ENCODE peak calls at places on chromosomes 1 and 21, in four cellular contexts. V is aorta, U is ovary, G is cardiac muscle cell. W is an unnamed sample.

GRCh38 chr1:201917362-201918033 is 28.8 kb downstream of the SHISA4 start:
- DNase-seq in V (no peak), U (peak; percentile 53), G (no peak), W (no peak)

GRCh38 chr1:117710710-117711109 is 104.9 kb downstream of the TENT5C start:
- DNase-seq in V (no peak), U (no peak), G (no peak), W (no peak)

GRCh38 chr1:13699510-13699909 is 478 bp upstream of the PRDM2 start:
- DNase-seq in V (no peak), U (peak; percentile 26), G (no peak), W (peak; percentile 79)

GRCh38 chr1:228112617-228113016 is 3.5 kb upstream of the MRPL55 start:
- DNase-seq in V (no peak), U (no peak), G (no peak), W (no peak)

GRCh38 chr1:209648366-209648765 is 3.9 kb downstream of the LAMB3 start:
- DNase-seq in V (no peak), U (no peak), G (no peak), W (no peak)

GRCh38 chr1:34113362-34113761 is 51.7 kb downstream of the CSMD2 start:
- DNase-seq in V (no peak), U (no peak), G (peak; percentile 51), W (no peak)

GRCh38 chr1:21814241-21814918 is 2.3 kb downstream of the LDLRAD2 start:
- DNase-seq in V (no peak), U (no peak), G (peak; percentile 66), W (peak; percentile 83)

GRCh38 chr1:77514871-77515776 is 167.3 kb downstream of the ZZZ3 start:
- DNase-seq in V (no peak), U (peak; percentile 44), G (peak; percentile 69), W (no peak)

GRCh38 chr21:35189077-35189863 is 140.2 kb upstream of the RUNX1 start:
- DNase-seq in V (no peak), U (peak; percentile 62), G (no peak), W (no peak)

GRCh38 chr1:153805042-153805745 is 30.0 kb downstream of the SLC27A3 start:
- DNase-seq in V (no peak), U (no peak), G (peak; percentile 17), W (peak; percentile 83)

GRCh38 chr1:226763741-226764264 is 24.7 kb upstream of the ITPKB start:
- DNase-seq in V (no peak), U (no peak), G (no peak), W (no peak)

GRCh38 chr1:201503397-201504176 is 3.3 kb downstream of the CSRP1 start:
- DNase-seq in V (peak; percentile 86), U (peak; percentile 74), G (peak; percentile 87), W (peak; percentile 51)

GRCh38 chr1:2330511-2331199 is 60.7 kb downstream of the MORN1 start:
- DNase-seq in V (peak; percentile 93), U (peak; percentile 85), G (no peak), W (no peak)

GRCh38 chr1:92792340-92792782 is 7.5 kb upstream of the EVI5 start:
- DNase-seq in V (no peak), U (no peak), G (peak; percentile 0), W (no peak)

GRCh38 chr1:176617881-176618280 is 154.9 kb downstream of the PAPPA2 start:
- DNase-seq in V (no peak), U (no peak), G (no peak), W (no peak)

GRCh38 chr1:172637522-172637921 is 21.4 kb upstream of the FASLG start:
- DNase-seq in V (no peak), U (no peak), G (no peak), W (no peak)

GRCh38 chr1:7026188-7026587 is 240.9 kb downstream of the CAMTA1 start:
- DNase-seq in V (no peak), U (no peak), G (no peak), W (no peak)

GRCh38 chr1:168335500-168335899 is 54.8 kb downstream of the TBX19 start:
- DNase-seq in V (no peak), U (no peak), G (no peak), W (no peak)

GRCh38 chr1:168340796-168341510 is 60.3 kb downstream of the TBX19 start:
- DNase-seq in V (no peak), U (no peak), G (no peak), W (no peak)

GRCh38 chr1:168342572-168343280 is 62.0 kb downstream of the TBX19 start:
- DNase-seq in V (peak; percentile 93), U (peak; percentile 90), G (peak; percentile 90), W (peak; percentile 94)

GRCh38 chr1:168341576-168341975 is 60.9 kb downstream of the TBX19 start:
- DNase-seq in V (no peak), U (no peak), G (no peak), W (no peak)

GRCh38 chr1:168338589-168339503 is 58.2 kb downstream of the TBX19 start:
- DNase-seq in V (no peak), U (no peak), G (no peak), W (no peak)
- H3K4me1 ChIP-seq in V (no peaks in the 10 kb centered on the region), U (no peaks in the 10 kb centered on the region), G (peaks cover 6% of the 10 kb centered on the region), W (peaks cover 32% of the 10 kb centered on the region)

GRCh38 chr1:42936309-42937078 is 22.2 kb downstream of the SLC2A1 start:
- DNase-seq in V (peak; percentile 74), U (peak; percentile 66), G (no peak), W (peak; percentile 81)
- H3K4me1 ChIP-seq in V (peaks cover 2% of the 10 kb centered on the region), U (peaks cover 13% of the 10 kb centered on the region), G (peaks cover 22% of the 10 kb centered on the region), W (peaks cover 100% of the 10 kb centered on the region)

GRCh38 chr1:15956150-15956549 is 19.8 kb downstream of the ZBTB17 start:
- DNase-seq in V (no peak), U (no peak), G (peak; percentile 49), W (no peak)
- H3K4me1 ChIP-seq in V (no peaks in the 10 kb centered on the region), U (peaks cover 16% of the 10 kb centered on the region), G (peaks cover 72% of the 10 kb centered on the region), W (peaks cover 33% of the 10 kb centered on the region)

DNA sequence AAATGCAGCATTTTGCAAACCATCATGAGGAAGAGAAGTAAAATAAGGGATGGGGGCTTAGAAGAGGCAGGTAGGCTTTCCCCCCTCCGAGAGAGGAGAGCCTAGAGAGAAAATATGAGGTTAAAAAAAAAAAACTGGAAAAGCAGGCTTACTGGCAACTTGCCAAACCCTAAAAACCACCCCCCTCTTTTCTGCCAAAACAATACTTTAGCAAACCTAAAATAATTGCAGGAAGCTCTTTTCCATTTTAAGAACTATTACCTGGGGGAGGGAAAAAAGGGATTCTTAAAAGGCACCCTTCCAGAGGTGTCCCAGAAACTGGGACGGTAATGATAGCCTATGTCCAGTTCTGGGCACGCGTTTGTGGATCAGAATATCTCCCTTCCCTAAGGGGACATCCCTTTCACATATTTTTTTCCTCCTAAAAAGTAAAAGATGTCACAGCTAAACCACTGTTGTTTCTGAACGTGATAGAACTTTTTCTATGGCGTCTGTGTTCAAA is 1.2 kb upstream of the NFIA start:
- DNase-seq in V (no peak), U (no peak), G (peak; percentile 3), W (no peak)
- H3K4me1 ChIP-seq in V (no peaks in the 10 kb centered on the region), U (peaks cover 5% of the 10 kb centered on the region), G (peaks cover 47% of the 10 kb centered on the region), W (peaks cover 39% of the 10 kb centered on the region)

GRCh38 chr1:110343249-110343648 is 4.1 kb downstream of the RBM15 start:
- DNase-seq in V (no peak), U (no peak), G (no peak), W (no peak)

GRCh38 chr1:110347182-110347893 is 8.2 kb downstream of the RBM15 start:
- DNase-seq in V (no peak), U (no peak), G (no peak), W (no peak)

GRCh38 chr1:110346690-110347089 is 7.5 kb downstream of the RBM15 start:
- DNase-seq in V (no peak), U (no peak), G (no peak), W (no peak)

GRCh38 chr1:110344152-110344551 is 5.0 kb downstream of the RBM15 start:
- DNase-seq in V (no peak), U (no peak), G (no peak), W (no peak)

GRCh38 chr1:110345480-110345879 is 6.3 kb downstream of the RBM15 start:
- DNase-seq in V (no peak), U (no peak), G (no peak), W (no peak)
- H3K4me1 ChIP-seq in V (peaks cover 5% of the 10 kb centered on the region), U (peaks cover 17% of the 10 kb centered on the region), G (peaks cover 45% of the 10 kb centered on the region), W (peaks cover 66% of the 10 kb centered on the region)

GRCh38 chr1:19205403-19205802 is 4.7 kb downstream of the UBR4 start:
- DNase-seq in V (no peak), U (no peak), G (no peak), W (no peak)

GRCh38 chr1:19205845-19206244 is 4.2 kb downstream of the UBR4 start:
- DNase-seq in V (no peak), U (no peak), G (no peak), W (no peak)

GRCh38 chr1:19204665-19205266 is 5.3 kb downstream of the UBR4 start:
- DNase-seq in V (no peak), U (no peak), G (no peak), W (no peak)

GRCh38 chr1:19202396-19202795 is 7.7 kb downstream of the UBR4 start:
- DNase-seq in V (no peak), U (no peak), G (no peak), W (no peak)

GRCh38 chr1:19203440-19203839 is 6.6 kb downstream of the UBR4 start:
- DNase-seq in V (no peak), U (no peak), G (no peak), W (no peak)
- H3K4me1 ChIP-seq in V (no peaks in the 10 kb centered on the region), U (peaks cover 6% of the 10 kb centered on the region), G (peaks cover 52% of the 10 kb centered on the region), W (peaks cover 39% of the 10 kb centered on the region)

DNA sequence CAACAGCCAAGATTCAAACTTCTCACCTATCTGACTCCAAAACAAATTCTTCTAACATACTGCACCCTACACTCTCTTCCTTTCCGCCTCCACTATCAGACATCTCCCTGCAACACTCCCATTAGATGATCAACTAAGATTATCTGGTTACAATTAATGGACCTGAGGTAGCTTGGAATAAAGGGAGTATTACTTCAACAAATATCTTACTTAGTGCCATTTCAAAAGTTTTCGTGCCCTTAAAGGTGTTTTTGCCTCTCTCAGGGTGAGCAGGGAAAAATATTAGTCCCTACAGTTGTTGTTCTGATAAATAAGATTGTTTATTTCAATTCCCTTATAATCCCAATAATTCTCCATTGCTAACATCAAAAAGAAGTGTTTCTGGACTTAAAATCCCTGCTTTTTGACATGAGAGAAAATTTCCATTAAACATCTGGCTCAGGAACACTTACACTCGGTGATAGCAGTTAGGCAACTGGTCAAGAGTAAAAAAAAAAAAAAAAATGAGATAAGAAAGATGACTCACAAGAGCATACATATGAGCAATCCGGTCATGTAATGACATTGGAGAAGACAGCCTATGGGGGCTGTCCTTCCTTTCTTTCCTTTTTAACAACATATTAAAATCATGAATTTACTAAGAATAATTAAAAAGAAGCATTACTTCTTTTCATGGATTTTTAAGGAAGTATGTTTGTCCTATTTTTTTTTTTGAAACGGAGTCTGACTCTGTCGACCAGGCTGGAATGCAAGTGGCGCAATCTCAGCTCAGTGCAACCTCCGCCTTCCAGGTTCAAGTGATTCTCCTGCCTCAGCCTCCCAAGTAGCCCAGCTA is 7.6 kb downstream of the RSBN1 start:
- DNase-seq in V (no peak), U (no peak), G (no peak), W (no peak)
- H3K4me1 ChIP-seq in V (no peaks in the 10 kb centered on the region), U (peaks cover 8% of the 10 kb centered on the region), G (peaks cover 6% of the 10 kb centered on the region), W (peaks cover 37% of the 10 kb centered on the region)